ENCODE peak calls at places on chromosomes 5 and 9, in nine cellular contexts. L is OCI-LY7, Y is fibroblast of mammary gland, H is A673, G is kidney epithelial cell, I is Panc1, F is fibroblast of pulmonary artery, X is PC-9, E is brain microvascular endothelial cell. Q is an unnamed sample.

GRCh38 chr9:88462191-88462590 is 72.8 kb upstream of the NXNL2 start:
- DNase-seq in L (no peak), Y (peak), H (no peak), G (no peak), I (no peak), F (peak), X (no peak), E (peak), Q (peak)

GRCh38 chr5:127203818-127204217 is 86.8 kb upstream of the MEGF10 start:
- DNase-seq in L (no peak), Y (peak), H (no peak), G (no peak), I (no peak), F (peak), X (no peak), E (peak), Q (peak)

GRCh38 chr9:18614651-18615050 is 140.7 kb downstream of the ADAMTSL1 start:
- DNase-seq in L (no peak), Y (no peak), H (no peak), G (no peak), I (no peak), F (no peak), X (no peak), E (no peak), Q (no peak)

GRCh38 chr9:128927731-128928411 is 7.1 kb downstream of the PHYHD1 start:
- DNase-seq in L (peak), Y (peak), H (peak), G (no peak), I (no peak), F (peak), X (peak), E (peak), Q (no peak)

GRCh38 chr9:77417570-77417969 is 230.6 kb downstream of the GNA14 start:
- DNase-seq in L (no peak), Y (peak), H (peak), G (no peak), I (no peak), F (peak), X (no peak), E (peak), Q (peak)

GRCh38 chr5:116395178-116395577 is 179.4 kb downstream of the SEMA6A start:
- DNase-seq in L (no peak), Y (no peak), H (no peak), G (no peak), I (no peak), F (no peak), X (no peak), E (no peak), Q (no peak)

GRCh38 chr9:81462759-81463158 is 226.6 kb downstream of the TLE1 start:
- DNase-seq in L (no peak), Y (no peak), H (no peak), G (no peak), I (no peak), F (no peak), X (no peak), E (no peak), Q (no peak)

GRCh38 chr9:3027260-3027659 is 183.4 kb upstream of the PUM3 start:
- DNase-seq in L (no peak), Y (no peak), H (peak), G (no peak), I (no peak), F (no peak), X (no peak), E (no peak), Q (no peak)

GRCh38 chr5:26700759-26701384 is 337.5 kb downstream of the CDH9 start:
- DNase-seq in L (peak), Y (peak), H (peak), G (no peak), I (peak), F (no peak), X (peak), E (no peak), Q (peak)
- TF ChIP-seq CTCF in L (peak), Y (peak), H (peak), G (peak), I (peak), F (peak), X (peak), E (peak), Q (peak)

GRCh38 chr5:109694451-109694891 is 4.7 kb downstream of the MAN2A1 start:
- DNase-seq in L (no peak), Y (peak), H (no peak), G (no peak), I (no peak), F (peak), X (peak), E (no peak), Q (peak)
- H3K4me3 ChIP-seq in L (no peak), Y (no peak), H (peak), G (no peak), I (no peak), F (no peak), X (no peak), E (no peak), Q (no peak)

DNA sequence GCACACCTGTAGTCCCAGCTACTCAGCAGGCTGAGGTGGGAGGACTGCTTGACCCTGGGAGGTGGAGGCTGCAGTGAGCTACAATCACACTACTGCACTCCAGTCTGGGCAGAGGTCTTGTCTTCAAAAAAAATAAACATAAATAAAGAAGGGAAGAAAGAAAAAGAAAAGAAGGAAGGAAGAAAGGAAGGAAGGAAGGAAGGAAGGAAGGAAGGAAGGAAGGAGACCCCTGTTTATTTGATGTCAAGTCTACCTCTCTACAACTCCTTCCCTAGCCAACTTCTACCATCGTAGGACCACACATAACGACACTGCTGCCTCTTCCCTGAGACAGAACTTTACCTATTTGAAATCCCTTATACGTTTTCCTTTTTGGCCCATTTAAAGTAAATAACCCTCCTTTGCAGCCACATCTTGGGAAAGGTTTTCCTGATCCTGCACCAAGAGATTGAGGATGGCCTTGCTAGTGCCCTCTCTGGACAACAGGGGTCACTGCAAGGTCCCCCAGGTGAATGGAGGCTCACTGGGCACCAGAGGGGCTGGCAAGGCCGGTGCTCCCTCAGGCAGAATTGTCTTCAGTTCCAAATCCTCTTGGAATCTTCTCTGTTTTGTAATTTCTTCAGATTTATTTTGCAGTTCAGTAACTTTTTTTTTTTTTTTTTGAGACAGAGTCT is 10.5 kb downstream of the RPS14 start:
- DNase-seq in L (no peak), Y (peak), H (no peak), G (no peak), I (no peak), F (peak), X (peak), E (no peak), Q (peak)
- TF ChIP-seq CTCF in L (peak), Y (peak), H (peak), G (peak), I (peak), F (peak), X (peak), E (peak), Q (peak)

GRCh38 chr5:87029951-87030350 is 237.7 kb upstream of the RASA1 start:
- DNase-seq in L (no peak), Y (no peak), H (no peak), G (no peak), I (no peak), F (no peak), X (no peak), E (no peak), Q (no peak)
- H3K4me3 ChIP-seq in L (no peak), Y (no peak), H (no peak), G (no peak), I (no peak), F (no peak), X (no peak), E (no peak), Q (no peak)

GRCh38 chr5:142324871-142325676 is at the start of gene SPRY4:
- DNase-seq in L (peak), Y (peak), H (peak), G (peak), I (peak), F (peak), X (peak), E (peak), Q (peak)
- TF ChIP-seq CTCF in L (no peak), Y (no peak), H (no peak), G (no peak), I (peak), F (no peak), X (no peak), E (no peak), Q (no peak)

GRCh38 chr5:1033178-1033577 is 24.6 kb downstream of the NKD2 start:
- DNase-seq in L (no peak), Y (no peak), H (no peak), G (no peak), I (no peak), F (no peak), X (no peak), E (no peak), Q (no peak)

GRCh38 chr5:1033606-1034420 is 25.2 kb downstream of the NKD2 start:
- DNase-seq in L (no peak), Y (no peak), H (no peak), G (no peak), I (no peak), F (no peak), X (no peak), E (no peak), Q (no peak)

GRCh38 chr5:1031306-1031959 is 22.8 kb downstream of the NKD2 start:
- DNase-seq in L (no peak), Y (no peak), H (no peak), G (no peak), I (no peak), F (no peak), X (no peak), E (no peak), Q (no peak)

GRCh38 chr5:1032011-1032410 is 23.4 kb downstream of the NKD2 start:
- DNase-seq in L (no peak), Y (no peak), H (no peak), G (no peak), I (no peak), F (no peak), X (no peak), E (no peak), Q (no peak)

GRCh38 chr5:1032551-1033027 is 24.0 kb downstream of the NKD2 start:
- DNase-seq in L (no peak), Y (no peak), H (no peak), G (no peak), I (no peak), F (no peak), X (no peak), E (no peak), Q (no peak)
- H3K4me3 ChIP-seq in L (no peak), Y (no peak), H (no peak), G (no peak), I (no peak), F (no peak), X (no peak), E (no peak), Q (no peak)